ENCODE peak calls at places on chromosome 10, in four cellular contexts. I is fibroblast of mammary gland, H is transverse colon, A is pancreas. T is an unnamed sample.
A peak's percentile ranks its signal among the peaks of the same experiment; 100 is the strongest.

GRCh38 chr10:110311357-110311949 is 6.7 kb upstream of the SMNDC1 start:
- DNase-seq in I (peak; percentile 80), A (no peak), H (peak; percentile 43), T (peak; percentile 66)

GRCh38 chr10:97708976-97709745 is 4.4 kb upstream of the MARVELD1 start:
- DNase-seq in H (peak; percentile 81), A (peak; percentile 63), I (peak; percentile 77), T (peak; percentile 57)

GRCh38 chr10:77138541-77138940 is 499.1 kb downstream of the KCNMA1 start:
- DNase-seq in I (no peak), H (no peak), A (no peak), T (no peak)

GRCh38 chr10:48448796-48449195 is 142.3 kb downstream of the MAPK8 start:
- DNase-seq in H (no peak), I (peak; percentile 86), A (no peak), T (no peak)

GRCh38 chr10:63699785-63700184 is 178.6 kb downstream of the REEP3 start:
- DNase-seq in I (peak; percentile 70), H (no peak), A (no peak), T (no peak)

GRCh38 chr10:10911471-10911921 is 106.2 kb upstream of the CELF2 start:
- DNase-seq in A (no peak), H (peak; percentile 55), I (peak; percentile 88), T (peak; percentile 66)

GRCh38 chr10:66926841-66927240 is 1.0 kb downstream of the LRRTM3 start:
- DNase-seq in H (no peak), A (no peak), I (no peak), T (no peak)

GRCh38 chr10:71999360-72000072 is 35.3 kb downstream of the CHST3 start:
- DNase-seq in I (peak; percentile 61), H (peak; percentile 55), A (no peak), T (peak; percentile 42)

GRCh38 chr10:37865957-37866671 is 8.7 kb upstream of the ZNF248 start:
- DNase-seq in A (no peak), I (no peak), H (peak; percentile 53), T (no peak)

GRCh38 chr10:21934307-21934706 is 69.2 kb downstream of the DNAJC1 start:
- DNase-seq in I (peak; percentile 56), H (no peak), A (no peak), T (no peak)

GRCh38 chr10:71076473-71077142 is 135.8 kb upstream of the UNC5B start:
- DNase-seq in A (peak; percentile 43), I (no peak), H (peak; percentile 2), T (peak; percentile 2)

GRCh38 chr10:26779176-26779860 is 81.4 kb downstream of the ABI1 start:
- DNase-seq in I (no peak), H (peak; percentile 14), A (no peak), T (no peak)

GRCh38 chr10:48777056-48777455 is 92.4 kb downstream of the WDFY4 start:
- DNase-seq in I (no peak), H (no peak), A (no peak), T (no peak)

GRCh38 chr10:110725809-110726641 is 81.9 kb downstream of the RBM20 start:
- DNase-seq in H (no peak), I (peak; percentile 32), A (no peak), T (peak; percentile 26)

GRCh38 chr10:17074548-17074860 is 55.1 kb downstream of the CUBN start:
- DNase-seq in H (no peak), I (peak; percentile 79), A (no peak), T (no peak)

GRCh38 chr10:662686-663465 is 26.6 kb downstream of the DIP2C start:
- DNase-seq in A (no peak), I (no peak), H (peak; percentile 21), T (no peak)

GRCh38 chr10:22659901-22660300 is 54.5 kb downstream of the PIP4K2A start:
- DNase-seq in H (no peak), A (no peak), I (no peak), T (no peak)

GRCh38 chr10:88938039-88938438 is 14.5 kb downstream of the ACTA2 start:
- DNase-seq in A (no peak), H (no peak), I (no peak), T (no peak)

GRCh38 chr10:23370106-23370505 is 25.5 kb upstream of the C10orf67 start:
- DNase-seq in I (no peak), A (no peak), H (no peak), T (no peak)

GRCh38 chr10:96692427-96692826 is 27.9 kb downstream of the PIK3AP1 start:
- DNase-seq in I (no peak), H (no peak), A (no peak), T (no peak)

GRCh38 chr10:5953676-5954075 is 23.7 kb downstream of the IL15RA start:
- DNase-seq in I (no peak), H (no peak), A (peak; percentile 7), T (no peak)

GRCh38 chr10:1074748-1075358 is 18.7 kb downstream of the WDR37 start:
- DNase-seq in H (no peak), A (no peak), I (no peak), T (no peak)

GRCh38 chr10:119867317-119867716 is 5.3 kb downstream of the MCMBP start:
- DNase-seq in A (no peak), H (no peak), I (no peak), T (no peak)

GRCh38 chr10:107653832-107654287 is 489.4 kb upstream of the SORCS1 start:
- DNase-seq in H (peak; percentile 17), A (no peak), I (peak; percentile 18), T (no peak)

GRCh38 chr10:24891823-24892222 is 60.6 kb downstream of the PRTFDC1 start:
- DNase-seq in H (no peak), A (no peak), I (peak; percentile 97), T (no peak)

GRCh38 chr10:124086097-124086710 is 7.2 kb downstream of the CHST15 start:
- DNase-seq in H (no peak), I (no peak), A (no peak), T (no peak)

GRCh38 chr10:4034907-4035581 is 250.0 kb upstream of the KLF6 start:
- DNase-seq in H (peak; percentile 22), I (peak; percentile 47), A (no peak), T (no peak)

GRCh38 chr10:119237722-119238436 is 30.5 kb downstream of the GRK5 start:
- DNase-seq in H (no peak), A (no peak), I (no peak), T (no peak)

GRCh38 chr10:86155034-86155656 is 211.4 kb downstream of the GRID1 start:
- DNase-seq in I (no peak), A (no peak), H (no peak), T (peak; percentile 44)

GRCh38 chr10:47365561-47365960 is 17.4 kb downstream of the RBP3 start:
- DNase-seq in I (no peak), H (no peak), A (peak; percentile 22), T (no peak)

GRCh38 chr10:71852335-71852937 is 1.4 kb upstream of the PSAP start:
- DNase-seq in H (peak; percentile 46), I (no peak), A (peak; percentile 49), T (no peak)

GRCh38 chr10:14240253-14241189 is 90.2 kb downstream of the FRMD4A start:
- DNase-seq in A (no peak), H (no peak), I (no peak), T (no peak)

GRCh38 chr10:93223336-93223735 is 149.6 kb downstream of the CYP26A1 start:
- DNase-seq in A (no peak), I (no peak), H (no peak), T (no peak)

GRCh38 chr10:93225938-93226337 is 152.2 kb downstream of the CYP26A1 start:
- DNase-seq in H (no peak), I (no peak), A (no peak), T (no peak)

GRCh38 chr10:93222876-93223275 is 149.2 kb downstream of the CYP26A1 start:
- DNase-seq in H (no peak), A (no peak), I (no peak), T (no peak)

GRCh38 chr10:93222211-93222754 is 148.6 kb downstream of the CYP26A1 start:
- DNase-seq in I (no peak), H (no peak), A (no peak), T (no peak)

DNA sequence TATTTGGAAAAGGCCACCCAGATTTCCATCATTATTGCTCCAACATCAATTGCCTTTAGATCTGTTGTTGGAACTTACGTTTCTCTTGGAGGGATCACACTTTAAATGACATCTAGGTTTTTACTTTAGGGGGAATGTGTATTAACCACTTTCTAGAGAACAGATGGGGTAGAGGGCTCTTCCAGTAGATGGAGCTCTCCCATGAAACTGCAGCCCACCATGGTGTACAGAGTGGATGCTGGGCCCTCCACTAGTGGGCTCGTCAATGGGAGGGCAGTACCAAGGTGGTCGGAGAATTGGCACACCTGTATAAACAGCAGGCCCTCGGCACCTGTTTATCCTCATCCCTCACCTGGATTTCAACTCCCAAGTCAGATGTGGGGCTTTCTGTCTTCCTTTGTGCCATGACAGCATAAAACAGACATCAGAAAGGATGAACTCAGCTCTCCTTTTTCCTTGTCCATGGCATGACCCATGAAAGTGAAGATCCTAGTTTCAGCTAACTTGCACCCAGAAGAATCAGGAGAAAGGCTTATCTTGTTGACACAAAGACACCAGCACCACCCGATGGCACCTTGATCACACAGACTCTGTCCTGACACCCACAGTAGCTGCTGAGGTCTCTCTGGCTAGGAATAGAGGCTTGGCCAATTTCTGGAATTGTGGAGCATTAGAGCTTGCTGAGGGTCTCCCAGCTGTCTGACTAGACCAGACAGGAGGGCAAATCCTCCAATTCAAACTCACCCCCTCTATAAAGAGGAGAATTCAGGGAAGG is 150.5 kb downstream of the CYP26A1 start:
- DNase-seq in A (no peak), H (no peak), I (peak; percentile 9), T (no peak)
- TF ChIP-seq CTCF in A (no peak), H (no peak), I (no peak), T (no peak)

GRCh38 chr10:84216834-84217233 is 8.5 kb downstream of the LRIT2 start:
- DNase-seq in H (no peak), A (no peak), I (no peak), T (no peak)

GRCh38 chr10:84214046-84214572 is 11.2 kb downstream of the LRIT2 start:
- DNase-seq in H (no peak), I (no peak), A (no peak), T (no peak)

GRCh38 chr10:84213076-84213475 is 12.3 kb downstream of the LRIT2 start:
- DNase-seq in H (no peak), I (no peak), A (no peak), T (no peak)

GRCh38 chr10:84212015-84212414 is 13.3 kb downstream of the LRIT2 start:
- DNase-seq in I (no peak), A (no peak), H (no peak), T (no peak)

DNA sequence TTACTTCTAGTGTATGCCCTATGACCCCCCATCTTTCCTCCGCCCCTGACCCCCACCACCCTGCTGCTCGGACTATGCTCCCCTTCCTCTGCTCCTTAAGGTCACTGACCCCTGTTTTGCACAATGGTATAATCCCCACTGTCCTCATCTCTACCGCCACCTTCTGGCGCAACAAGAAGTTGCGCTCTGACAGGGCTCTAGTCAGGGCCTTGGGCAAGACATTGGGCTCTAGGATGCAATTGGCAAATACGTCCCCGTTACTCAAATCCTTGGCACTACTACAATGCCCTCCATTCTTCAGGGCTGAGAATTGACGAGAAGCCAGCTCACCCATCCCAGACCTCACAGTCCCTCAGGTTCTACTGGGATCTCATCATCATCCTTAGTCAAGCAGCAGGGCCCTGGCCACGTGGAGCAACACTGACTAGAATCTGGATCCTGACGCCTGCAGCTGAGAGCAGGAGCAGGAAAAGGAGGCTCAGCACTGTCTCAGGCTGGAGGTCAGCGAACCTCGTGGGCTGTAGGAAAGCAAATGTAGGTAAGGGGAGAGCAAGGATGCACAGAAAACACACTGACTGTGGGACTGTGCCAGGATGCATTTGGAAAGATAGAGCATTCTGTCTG is 10.6 kb downstream of the LRIT2 start:
- DNase-seq in I (no peak), H (peak; percentile 36), A (no peak), T (peak; percentile 16)
- TF ChIP-seq CTCF in I (peak; percentile 48), H (peak; percentile 29), A (no peak), T (peak; percentile 28)

GRCh38 chr10:78300526-78300925 is 266.9 kb downstream of the RPS24 start:
- DNase-seq in I (no peak), A (no peak), H (no peak), T (no peak)
- TF ChIP-seq CTCF in I (no peak), A (no peak), H (no peak), T (no peak)

GRCh38 chr10:69222157-69223027 is 2.3 kb downstream of the HKDC1 start:
- DNase-seq in I (peak; percentile 64), A (no peak), H (peak; percentile 92), T (no peak)
- TF ChIP-seq CTCF in I (peak; percentile 84), A (peak; percentile 42), H (peak; percentile 57), T (peak; percentile 68)